ENCODE peak calls at places on chromosomes 3 and 15, in nine cellular contexts. T, R, V, X, H, U, M, G and S are unnamed samples.
A peak's percentile ranks its signal among the peaks of the same experiment; 100 is the strongest.

GRCh38 chr15:58361291-58361759 is 70.5 kb upstream of the LIPC start:
- DNase-seq in H (no peak), R (no peak), V (no peak), G (peak; percentile 0), M (no peak), U (no peak), X (peak; percentile 12), T (no peak), S (peak; percentile 57)

GRCh38 chr3:184017672-184018423 is at the start of gene ABCC5:
- DNase-seq in M (peak; percentile 96), X (peak; percentile 92), R (peak; percentile 79), U (peak; percentile 95), T (peak; percentile 67), V (peak; percentile 94), H (peak; percentile 98), G (peak; percentile 98), S (peak; percentile 95)

GRCh38 chr3:100737334-100737733 is 28.0 kb downstream of the TFG start:
- DNase-seq in H (no peak), V (no peak), T (no peak), G (no peak), R (no peak), U (peak; percentile 7), M (no peak), X (peak; percentile 6), S (no peak)

GRCh38 chr15:64813075-64813474 is 12.4 kb downstream of the PIF1 start:
- DNase-seq in T (no peak), G (no peak), H (peak; percentile 63), U (no peak), R (no peak), X (peak; percentile 3), M (peak; percentile 44), V (no peak), S (no peak)

GRCh38 chr3:22886394-22886793 is 316.7 kb upstream of the UBE2E2 start:
- DNase-seq in U (no peak), R (no peak), H (no peak), G (peak; percentile 33), M (no peak), X (no peak), T (no peak), V (peak; percentile 29), S (no peak)

GRCh38 chr15:34883633-34884032 is 85.9 kb downstream of the AQR start:
- DNase-seq in R (no peak), V (no peak), X (peak; percentile 23), G (no peak), U (no peak), M (no peak), H (no peak), T (no peak), S (no peak)

GRCh38 chr3:36542186-36542585 is 161.9 kb downstream of the STAC start:
- DNase-seq in G (no peak), U (no peak), M (no peak), X (peak; percentile 29), H (no peak), R (no peak), V (no peak), T (no peak), S (peak; percentile 10)

GRCh38 chr15:73789491-73790240 is 36.5 kb upstream of the INSYN1 start:
- DNase-seq in U (no peak), T (no peak), H (no peak), G (no peak), V (no peak), R (no peak), M (no peak), X (no peak), S (no peak)

GRCh38 chr3:104133630-104134029 is 1233.1 kb upstream of the ALCAM start:
- DNase-seq in G (no peak), U (no peak), X (no peak), M (peak; percentile 81), H (no peak), R (no peak), T (no peak), V (no peak), S (no peak)

GRCh38 chr15:74233864-74234597 is 2.1 kb upstream of the CCDC33 start:
- DNase-seq in X (no peak), V (no peak), T (no peak), U (no peak), H (peak; percentile 41), M (no peak), R (no peak), G (no peak), S (peak; percentile 35)

GRCh38 chr15:64883997-64884511 is 27.6 kb upstream of the ANKDD1A start:
- DNase-seq in G (peak; percentile 59), M (peak; percentile 50), U (peak; percentile 52), T (peak; percentile 68), H (peak; percentile 71), R (peak; percentile 85), V (peak; percentile 74), X (peak; percentile 90), S (peak; percentile 81)